ENCODE peak calls at places on chromosomes 3 and 15, in four cellular contexts. O is GM13976, F is choroid plexus epithelial cell, Y is astrocyte. B is an unnamed sample.

GRCh38 chr3:113638910-113639309 is 57.5 kb downstream of the USF3 start:
- DNase-seq in O (no peak), F (no peak), Y (no peak), B (no peak)

GRCh38 chr3:4821975-4822374 is 157.3 kb upstream of the BHLHE40 start:
- DNase-seq in O (no peak), F (no peak), Y (no peak), B (no peak)

GRCh38 chr3:12681089-12681488 is 17.2 kb upstream of the RAF1 start:
- DNase-seq in O (no peak), F (no peak), Y (no peak), B (no peak)

GRCh38 chr15:74664028-74664616 is 31.7 kb downstream of the EDC3 start:
- DNase-seq in O (no peak), F (peak; percentile 52), Y (peak; percentile 37), B (no peak)

GRCh38 chr3:149971403-149972075 is 844 bp upstream of the PFN2 start:
- DNase-seq in O (peak; percentile 53), F (peak; percentile 65), Y (peak; percentile 70), B (no peak)

GRCh38 chr3:20683912-20684311 is 497.9 kb upstream of the SGO1 start:
- DNase-seq in O (no peak), F (peak; percentile 60), Y (peak; percentile 91), B (no peak)

GRCh38 chr15:98753726-98754125 is 105.4 kb downstream of the IGF1R start:
- DNase-seq in O (no peak), F (peak; percentile 17), Y (no peak), B (no peak)

GRCh38 chr15:23589012-23589411 is 23.5 kb downstream of the MKRN3 start:
- DNase-seq in O (no peak), F (no peak), Y (no peak), B (no peak)

GRCh38 chr3:113495035-113495434 is 19.9 kb downstream of the SPICE1 start:
- DNase-seq in O (peak; percentile 47), F (peak; percentile 75), Y (peak; percentile 9), B (no peak)

GRCh38 chr3:159018341-159018740 is 216.5 kb downstream of the MFSD1 start:
- DNase-seq in O (no peak), F (no peak), Y (no peak), B (no peak)

GRCh38 chr3:195911946-195912270 is 3.6 kb upstream of the TNK2 start:
- DNase-seq in O (no peak), F (no peak), Y (no peak), B (no peak)

GRCh38 chr3:57555738-57556458 is at the start of gene PDE12:
- DNase-seq in O (peak; percentile 90), F (peak; percentile 93), Y (peak; percentile 90), B (peak; percentile 71)

GRCh38 chr15:65304393-65305143 is at the start of gene RNU5B-1:
- DNase-seq in O (peak; percentile 82), F (peak; percentile 97), Y (peak; percentile 98), B (no peak)
- TF ChIP-seq CTCF in O (peak; percentile 81), F (peak; percentile 91), Y (peak; percentile 99), B (peak; percentile 86)

DNA sequence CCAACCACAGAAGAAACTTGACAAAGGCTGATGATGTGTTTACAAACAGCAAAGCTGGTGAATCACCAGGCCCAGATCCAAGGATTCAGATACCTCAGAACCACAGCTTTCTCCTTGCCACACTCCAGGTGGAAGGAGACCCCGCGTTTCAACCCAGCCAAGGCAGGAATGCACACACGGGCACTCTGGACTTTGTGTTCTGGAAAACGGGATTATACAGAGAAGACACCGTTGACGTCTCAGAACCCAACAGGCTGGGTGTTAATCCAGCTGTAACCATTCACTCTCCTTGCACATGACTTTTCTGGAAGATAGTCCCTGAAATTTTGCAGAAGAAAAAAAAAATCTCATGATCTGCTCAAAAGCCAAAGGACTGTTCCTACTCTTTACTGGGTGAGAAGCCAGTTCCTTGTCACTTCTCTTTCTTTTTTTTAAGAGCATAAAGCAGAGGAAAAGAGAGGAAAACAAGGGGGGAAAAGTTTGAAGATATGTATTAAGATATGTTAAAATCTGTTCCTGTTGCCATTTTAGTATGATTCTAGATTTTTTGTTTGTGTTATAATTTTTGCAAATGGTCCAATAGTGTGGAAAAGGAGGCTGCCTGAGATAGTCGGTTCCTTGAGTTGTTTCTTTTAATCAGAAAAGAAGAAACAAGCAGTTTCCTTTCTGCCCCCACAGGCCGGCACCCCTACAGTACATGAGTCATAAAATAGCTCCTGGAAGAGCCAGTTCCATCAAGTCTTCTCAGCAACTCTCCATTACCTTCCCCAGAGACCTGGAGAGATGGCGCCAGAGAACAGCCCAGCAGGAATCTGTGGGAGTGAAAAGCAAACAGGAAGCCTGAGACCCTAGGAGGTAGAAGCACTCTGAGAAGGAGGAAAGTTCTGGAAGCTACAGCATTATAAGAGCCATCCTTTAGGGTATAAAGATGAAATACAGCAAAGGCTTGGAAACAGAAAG is 73.1 kb downstream of the RORA start:
- DNase-seq in O (no peak), F (peak; percentile 87), Y (peak; percentile 17), B (no peak)
- TF ChIP-seq CTCF in O (no peak), F (peak; percentile 41), Y (no peak), B (no peak)

GRCh38 chr3:25904248-25904647 is 114.4 kb downstream of the OXSM start:
- DNase-seq in O (no peak), F (no peak), Y (no peak), B (no peak)
- TF ChIP-seq CTCF in O (no peak), F (no peak), Y (no peak), B (peak; percentile 3)

DNA sequence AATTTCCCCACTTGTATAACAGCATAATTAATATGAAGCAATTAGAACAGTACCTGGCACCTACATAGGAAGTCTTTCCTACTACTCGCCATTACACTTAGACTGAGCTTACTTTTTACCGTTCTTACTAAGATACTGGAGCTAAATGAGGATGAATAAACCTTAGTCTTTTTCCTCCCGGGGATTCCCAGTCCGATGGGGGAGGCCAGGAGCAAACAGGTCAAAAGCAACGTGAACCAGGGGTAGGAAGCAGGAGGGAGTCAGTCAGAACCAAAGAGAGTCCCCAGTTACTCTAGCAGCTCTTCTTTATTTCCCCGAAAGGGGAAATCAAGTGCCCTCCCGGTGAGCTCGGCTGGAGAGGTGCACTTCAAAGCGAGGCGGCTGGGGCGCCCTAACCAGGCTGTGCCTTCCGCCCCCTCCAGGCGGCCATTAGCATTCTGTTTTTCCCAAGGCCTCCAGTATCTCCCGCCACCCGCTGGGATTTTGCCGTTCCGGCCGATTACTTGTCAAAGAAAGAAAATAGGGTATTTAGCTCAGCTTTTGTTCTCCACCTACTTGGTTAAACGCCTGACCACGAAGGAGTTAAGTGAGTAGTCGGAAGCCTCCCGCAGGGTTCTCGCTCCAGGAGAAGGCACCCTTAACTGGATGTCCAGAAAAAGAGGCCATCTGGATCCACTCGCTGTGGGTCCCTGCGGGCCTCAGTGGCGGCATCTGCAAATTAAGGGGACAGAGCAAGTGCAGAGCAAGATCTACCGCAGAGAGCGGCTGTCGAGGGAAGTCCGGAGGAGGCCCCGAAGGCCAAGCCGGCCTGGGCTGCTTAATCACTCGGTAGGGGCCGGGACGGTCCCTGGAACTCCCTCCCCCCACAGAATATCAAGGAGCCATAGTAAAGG is 6.3 kb upstream of the EOMES start:
- DNase-seq in O (no peak), F (no peak), Y (no peak), B (no peak)
- TF ChIP-seq CTCF in O (no peak), F (peak; percentile 36), Y (no peak), B (no peak)

DNA sequence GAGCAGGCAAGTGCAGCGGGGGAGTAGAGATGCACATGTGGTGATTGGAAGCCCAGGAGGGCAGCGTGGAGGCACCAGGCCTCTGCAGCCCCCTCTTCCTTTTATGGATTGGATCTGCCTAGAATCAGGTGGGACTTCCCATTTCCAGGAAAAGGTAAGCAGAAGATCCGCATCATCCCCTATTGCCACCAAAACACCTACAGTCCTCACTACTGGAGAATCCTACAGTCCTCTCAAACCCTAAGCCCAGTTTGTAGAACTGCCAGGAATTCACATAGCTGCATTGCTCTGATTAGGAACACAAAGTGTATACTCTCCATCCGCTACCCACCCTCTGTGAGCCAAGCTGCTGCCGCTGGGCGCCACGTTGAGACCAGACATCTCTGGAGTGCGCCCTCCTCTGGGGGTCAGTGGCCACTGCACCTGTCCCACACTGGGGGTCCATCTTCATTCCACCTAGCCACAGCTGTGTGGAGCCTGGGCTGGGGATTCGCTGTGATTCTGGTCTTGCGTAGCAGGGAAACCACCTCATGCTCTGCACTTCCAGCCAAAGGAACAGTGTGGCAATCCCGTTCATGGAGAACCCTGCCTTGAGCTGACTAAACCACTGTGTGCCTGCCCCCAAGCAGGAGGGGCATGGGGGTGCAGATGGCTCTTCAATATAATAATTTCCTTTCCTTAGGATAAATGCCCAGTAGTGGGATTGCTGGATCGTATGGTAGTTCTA is 88.9 kb upstream of the PTX3 start:
- DNase-seq in O (no peak), F (peak; percentile 24), Y (no peak), B (no peak)
- TF ChIP-seq CTCF in O (no peak), F (peak; percentile 51), Y (peak; percentile 13), B (no peak)

B was measured in D721Med.